ENCODE peak calls at places on chromosomes 5 and 9, in eight cellular contexts. X is NCI-H2107; T is non-pigmented ciliary epithelial cell; J is sciatic nerve; N is cardiac muscle cell; D is NCI-H748 treated with DMSO at 0.1 percent for 48 hours; U is activated CD4-positive, alpha-beta T cell treated with anti-CD3 and anti-CD28 coated beads, Interleukin-2, amount 50 U/mL, for 1 hour; E is upper lobe of right lung. H is an unnamed sample.

GRCh38 chr9:120980951-120981350 is 54.4 kb upstream of the TRAF1 start:
- DNase-seq in X (no peak), T (no peak), J (no peak), N (no peak), D (no peak), U (no peak), E (no peak), H (no peak)

GRCh38 chr5:160054831-160055230 is 45.9 kb downstream of the TTC1 start:
- DNase-seq in X (no peak), T (no peak), J (no peak), N (no peak), D (no peak), U (no peak), E (no peak), H (no peak)

GRCh38 chr5:14243768-14244167 is 100.6 kb downstream of the TRIO start:
- DNase-seq in X (no peak), T (no peak), J (no peak), N (no peak), D (no peak), U (no peak), E (no peak), H (no peak)

GRCh38 chr5:122313941-122314340 is 1.9 kb downstream of the SNCAIP start:
- DNase-seq in X (no peak), T (no peak), J (no peak), N (no peak), D (peak), U (no peak), E (no peak), H (no peak)

GRCh38 chr9:14089051-14089798 is 224.7 kb downstream of the NFIB start:
- DNase-seq in X (no peak), T (no peak), J (no peak), N (peak), D (no peak), U (no peak), E (no peak), H (no peak)

GRCh38 chr5:42819745-42820144 is 8.1 kb upstream of the SELENOP start:
- DNase-seq in X (no peak), T (no peak), J (no peak), N (no peak), D (no peak), U (no peak), E (no peak), H (no peak)

GRCh38 chr5:10689391-10690081 is 71.5 kb downstream of the DAP start:
- DNase-seq in X (no peak), T (no peak), J (no peak), N (peak), D (peak), U (no peak), E (no peak), H (no peak)

GRCh38 chr5:72818866-72819534 is 2.5 kb downstream of the TNPO1 start:
- DNase-seq in X (no peak), T (no peak), J (peak), N (peak), D (peak), U (peak), E (peak), H (no peak)

GRCh38 chr9:125988479-125989050 is 241.4 kb downstream of the PBX3 start:
- DNase-seq in X (no peak), T (no peak), J (peak), N (no peak), D (no peak), U (no peak), E (peak), H (peak)